ENCODE peak calls at places on chromosome 12, in ten cellular contexts. L is uterus; Y is ovary; M is CD4-positive, alpha-beta memory T cell; U is tibial nerve; I is small intestine; T is fibroblast of lung; K is IMR-90; Z is effector memory CD4-positive, alpha-beta T cell; V is psoas muscle. J is an unnamed sample. For H3K36me3, the result is how much of the 10 kb centered on the place peaks cover.

GRCh38 chr12:12704593-12705230 is 8.7 kb upstream of the GPR19 start:
- DNase-seq in L (peak), Y (peak), M (peak), U (peak), I (peak), T (peak), K (peak), Z (no peak), V (peak), J (peak)

GRCh38 chr12:122738561-122738960 is 7.9 kb upstream of the HCAR1 start:
- DNase-seq in L (no peak), Y (no peak), M (no peak), U (no peak), I (no peak), T (peak), K (no peak), Z (no peak), V (no peak), J (no peak)

GRCh38 chr12:28017873-28018255 is 45.3 kb upstream of the PTHLH start:
- DNase-seq in L (no peak), Y (no peak), M (no peak), U (no peak), I (no peak), T (no peak), K (no peak), Z (no peak), V (no peak), J (no peak)

GRCh38 chr12:3336606-3337311 is 154.2 kb upstream of the PRMT8 start:
- DNase-seq in L (no peak), Y (no peak), M (no peak), U (peak), I (no peak), T (peak), K (no peak), Z (no peak), V (no peak), J (no peak)

GRCh38 chr12:64318605-64319004 is 72.0 kb downstream of the C12orf56 start:
- DNase-seq in L (no peak), Y (no peak), M (no peak), U (no peak), I (no peak), T (no peak), K (peak), Z (no peak), V (no peak), J (no peak)

GRCh38 chr12:91064640-91065039 is 6.8 kb upstream of the KERA start:
- DNase-seq in L (no peak), Y (no peak), M (no peak), U (no peak), I (no peak), T (no peak), K (no peak), Z (no peak), V (no peak), J (no peak)

GRCh38 chr12:3725267-3726115 is 27.4 kb downstream of the CRACR2A start:
- DNase-seq in L (peak), Y (no peak), M (no peak), U (peak), I (no peak), T (no peak), K (no peak), Z (no peak), V (no peak), J (no peak)

GRCh38 chr12:73529231-73529630 is 1008.4 kb upstream of the ATXN7L3B start:
- DNase-seq in L (no peak), Y (no peak), M (no peak), U (no peak), I (no peak), T (no peak), K (no peak), Z (no peak), V (no peak), J (no peak)

GRCh38 chr12:106954462-106955376 is 988 bp upstream of the TMEM263 start:
- DNase-seq in L (peak), Y (peak), M (no peak), U (peak), I (peak), T (peak), K (peak), Z (no peak), V (peak), J (peak)

GRCh38 chr12:32435921-32436710 is 36.8 kb downstream of the FGD4 start:
- DNase-seq in L (no peak), Y (no peak), M (no peak), U (no peak), I (no peak), T (peak), K (peak), Z (no peak), V (no peak), J (no peak)

GRCh38 chr12:51322452-51322851 is 1.5 kb downstream of the BIN2 start:
- DNase-seq in L (no peak), Y (no peak), M (no peak), U (no peak), I (no peak), T (no peak), K (no peak), Z (no peak), V (no peak), J (no peak)

GRCh38 chr12:115209230-115209629 is 525.3 kb upstream of the TBX3 start:
- DNase-seq in L (no peak), Y (no peak), M (no peak), U (no peak), I (no peak), T (no peak), K (no peak), Z (no peak), V (no peak), J (no peak)

GRCh38 chr12:115403689-115404088 is 719.7 kb upstream of the TBX3 start:
- DNase-seq in L (no peak), Y (no peak), M (no peak), U (no peak), I (no peak), T (no peak), K (no peak), Z (no peak), V (no peak), J (no peak)

GRCh38 chr12:94599189-94599588 is 51.2 kb downstream of the TMCC3 start:
- DNase-seq in L (no peak), Y (no peak), M (no peak), U (no peak), I (no peak), T (no peak), K (no peak), Z (no peak), V (no peak), J (no peak)

GRCh38 chr12:23757541-23757962 is 191.9 kb downstream of the SOX5 start:
- DNase-seq in L (no peak), Y (no peak), M (no peak), U (no peak), I (no peak), T (peak), K (no peak), Z (no peak), V (no peak), J (no peak)

GRCh38 chr12:49777800-49778748 is 36.7 kb downstream of the TMBIM6 start:
- DNase-seq in L (no peak), Y (peak), M (peak), U (no peak), I (peak), T (peak), K (peak), Z (peak), V (no peak), J (no peak)

GRCh38 chr12:27607611-27608010 is 83.6 kb downstream of the PPFIBP1 start:
- DNase-seq in L (no peak), Y (no peak), M (no peak), U (no peak), I (no peak), T (no peak), K (no peak), Z (no peak), V (no peak), J (no peak)

GRCh38 chr12:88836156-88836555 is 255.9 kb upstream of the KITLG start:
- DNase-seq in L (no peak), Y (no peak), M (no peak), U (no peak), I (no peak), T (peak), K (no peak), Z (no peak), V (no peak), J (no peak)

GRCh38 chr12:68805592-68806120 is 2.3 kb upstream of the MDM2 start:
- DNase-seq in L (no peak), Y (no peak), M (no peak), U (no peak), I (no peak), T (peak), K (peak), Z (no peak), V (no peak), J (no peak)

GRCh38 chr12:79634957-79635471 is 55.8 kb downstream of the PAWR start:
- DNase-seq in L (no peak), Y (no peak), M (no peak), U (no peak), I (no peak), T (peak), K (no peak), Z (no peak), V (no peak), J (no peak)

GRCh38 chr12:75205556-75205955 is 4.1 kb downstream of the KCNC2 start:
- DNase-seq in L (no peak), Y (no peak), M (no peak), U (no peak), I (no peak), T (no peak), K (no peak), Z (no peak), V (no peak), J (no peak)

GRCh38 chr12:58172433-58173073 is 231.2 kb downstream of the ATP23 start:
- DNase-seq in L (no peak), Y (no peak), M (no peak), U (no peak), I (no peak), T (no peak), K (no peak), Z (no peak), V (no peak), J (no peak)
- H3K4me3 ChIP-seq in L (no peak), Y (no peak), M (no peak), U (no peak), I (no peak), T (no peak), K (no peak), Z (no peak), V (no peak), J (no peak)

GRCh38 chr12:6970096-6970527 is 352 bp downstream of the PHB2 start:
- DNase-seq in L (no peak), Y (peak), M (no peak), U (no peak), I (no peak), T (no peak), K (no peak), Z (no peak), V (peak), J (no peak)

GRCh38 chr12:6977653-6978052 is 6.9 kb downstream of the EMG1 start:
- DNase-seq in L (no peak), Y (no peak), M (no peak), U (no peak), I (no peak), T (no peak), K (no peak), Z (no peak), V (no peak), J (no peak)

GRCh38 chr12:6978188-6978986 is 7.7 kb downstream of the EMG1 start:
- DNase-seq in L (no peak), Y (no peak), M (no peak), U (no peak), I (no peak), T (no peak), K (no peak), Z (no peak), V (no peak), J (no peak)

GRCh38 chr12:6975297-6976032 is 4.8 kb downstream of the EMG1 start:
- DNase-seq in L (no peak), Y (no peak), M (no peak), U (no peak), I (no peak), T (no peak), K (no peak), Z (no peak), V (no peak), J (no peak)

DNA sequence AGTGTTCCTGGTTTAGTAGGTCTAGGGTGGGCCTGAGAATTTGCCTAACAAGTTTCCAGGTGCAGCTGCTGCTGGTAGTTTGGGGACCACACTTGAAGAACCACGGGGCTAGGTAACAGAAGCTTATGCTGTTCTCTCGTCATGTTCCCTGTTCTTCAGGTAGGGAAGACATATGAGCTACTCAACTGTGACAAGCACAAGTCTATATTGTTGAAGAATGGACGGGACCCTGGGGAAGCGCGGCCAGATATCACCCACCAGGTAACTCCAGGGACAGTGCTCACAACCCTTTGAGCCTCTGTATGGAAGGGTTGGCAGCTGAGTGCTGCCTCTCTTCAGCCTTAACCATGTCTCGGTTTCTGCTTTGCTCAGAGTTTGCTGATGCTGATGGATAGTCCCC is 3.5 kb downstream of the EMG1 start:
- DNase-seq in L (no peak), Y (no peak), M (no peak), U (no peak), I (no peak), T (no peak), K (no peak), Z (no peak), V (no peak), J (no peak)
- H3K27ac ChIP-seq in L (no peak), Y (no peak), M (no peak), U (no peak), I (no peak), T (no peak), K (no peak), Z (no peak), V (no peak), J (no peak)

GRCh38 chr12:108580531-108580930 is 17.4 kb downstream of the TMEM119 start:
- DNase-seq in L (peak), Y (no peak), M (no peak), U (peak), I (no peak), T (no peak), K (no peak), Z (no peak), V (no peak), J (no peak)

GRCh38 chr12:108581311-108582227 is 16.3 kb downstream of the TMEM119 start:
- DNase-seq in L (no peak), Y (no peak), M (no peak), U (no peak), I (no peak), T (peak), K (no peak), Z (no peak), V (no peak), J (no peak)

GRCh38 chr12:108583971-108584370 is 13.9 kb downstream of the TMEM119 start:
- DNase-seq in L (no peak), Y (no peak), M (no peak), U (no peak), I (no peak), T (no peak), K (no peak), Z (no peak), V (no peak), J (no peak)

GRCh38 chr12:108582981-108583770 is 14.7 kb downstream of the TMEM119 start:
- DNase-seq in L (no peak), Y (no peak), M (no peak), U (no peak), I (no peak), T (no peak), K (no peak), Z (no peak), V (no peak), J (no peak)

DNA sequence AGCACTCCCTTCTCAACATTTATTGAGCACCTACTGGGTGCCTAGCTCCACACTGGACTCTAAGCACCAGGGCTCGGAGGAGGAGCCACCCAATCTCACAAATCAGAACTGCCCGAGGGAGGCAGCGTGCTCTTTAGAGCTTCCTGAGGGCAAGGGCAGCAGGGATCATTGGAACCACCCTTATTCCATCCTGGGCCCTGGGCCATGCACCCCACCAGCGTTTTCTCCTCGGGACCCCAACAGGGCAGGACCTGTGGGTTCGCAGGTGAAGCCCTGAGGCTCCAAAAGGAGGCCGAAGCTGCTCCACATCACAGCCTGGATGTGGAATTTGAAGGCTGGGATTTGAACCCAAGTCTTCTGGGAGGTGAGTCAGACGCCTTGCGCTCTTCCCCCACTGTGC is 15.4 kb downstream of the TMEM119 start:
- DNase-seq in L (no peak), Y (no peak), M (no peak), U (no peak), I (no peak), T (no peak), K (no peak), Z (no peak), V (no peak), J (no peak)
- H3K36me3 ChIP-seq in L (under half), Y (under half), M (under half), U (under half), I (under half), T (under half), K (under half), Z (under half), V (under half), J (under half)

DNA sequence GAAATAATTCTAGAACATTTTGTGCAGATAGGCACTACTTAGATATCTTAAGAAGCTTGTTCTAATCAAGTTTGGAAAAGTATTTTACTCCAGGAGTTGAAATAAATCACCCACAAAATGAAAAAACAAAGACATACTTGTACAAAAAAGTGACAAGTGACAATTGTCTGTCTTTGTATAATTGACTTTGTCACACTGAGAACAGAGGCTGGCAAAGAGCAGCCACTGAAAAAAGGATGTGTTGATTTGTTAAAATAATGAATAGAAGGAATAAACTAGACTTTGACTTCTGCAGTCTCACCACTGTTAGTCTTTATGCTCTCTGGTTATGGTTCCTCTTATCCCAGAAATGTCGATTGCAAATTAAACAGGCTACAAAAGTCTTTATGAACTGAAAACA is 77.6 kb downstream of the PTPRR start:
- DNase-seq in L (no peak), Y (no peak), M (no peak), U (no peak), I (no peak), T (no peak), K (no peak), Z (no peak), V (no peak), J (no peak)
- H3K4me3 ChIP-seq in L (no peak), Y (no peak), M (no peak), U (no peak), I (no peak), T (no peak), K (no peak), Z (no peak), V (no peak), J (no peak)

J was measured in ascending aorta.